ENCODE peak calls at places on chromosomes 13 and 19, in five cellular contexts. D, Y, L, G and C are unnamed samples.

GRCh38 chr13:86554066-86554465 is 754.8 kb upstream of the SLITRK6 start:
- DNase-seq in D (no peak), Y (no peak), L (no peak), G (no peak), C (no peak)

GRCh38 chr13:26946675-26947342 is 186.2 kb upstream of the GPR12 start:
- DNase-seq in D (no peak), Y (peak; percentile 48), L (peak; percentile 16), G (no peak), C (peak; percentile 66)

GRCh38 chr19:45404557-45405434 is at the start of gene PPP1R13L:
- DNase-seq in D (peak; percentile 44), Y (peak; percentile 92), L (peak; percentile 60), G (peak; percentile 84), C (peak; percentile 58)

GRCh38 chr13:18943273-18943672 is 238.4 kb downstream of the TUBA3C start:
- DNase-seq in D (no peak), Y (no peak), L (no peak), G (no peak), C (no peak)

GRCh38 chr19:31408460-31409124 is 59.4 kb upstream of the TSHZ3 start:
- DNase-seq in D (peak; percentile 75), Y (no peak), L (no peak), G (no peak), C (no peak)

GRCh38 chr13:59415498-59415897 is 748.2 kb downstream of the DIAPH3 start:
- DNase-seq in D (no peak), Y (no peak), L (no peak), G (no peak), C (no peak)

GRCh38 chr19:13099073-13099999 is 3.3 kb downstream of the LYL1 start:
- DNase-seq in D (no peak), Y (no peak), L (peak; percentile 73), G (peak; percentile 44), C (peak; percentile 88)

GRCh38 chr13:96052655-96053002 is 572 bp downstream of the UGGT2 start:
- DNase-seq in D (peak; percentile 13), Y (peak; percentile 61), L (peak; percentile 68), G (no peak), C (peak; percentile 60)

GRCh38 chr13:37403776-37404497 is 194.6 kb downstream of the POSTN start:
- DNase-seq in D (no peak), Y (no peak), L (no peak), G (no peak), C (no peak)

GRCh38 chr13:95813139-95813538 is 136.2 kb downstream of the DNAJC3 start:
- DNase-seq in D (no peak), Y (no peak), L (no peak), G (no peak), C (no peak)

GRCh38 chr19:5987077-5987818 is 9.3 kb upstream of the RANBP3 start:
- DNase-seq in D (peak; percentile 30), Y (peak; percentile 79), L (peak; percentile 84), G (peak; percentile 77), C (peak; percentile 80)

GRCh38 chr19:35869327-35870123 is 1.2 kb downstream of the APLP1 start:
- DNase-seq in D (peak; percentile 71), Y (peak; percentile 89), L (no peak), G (peak; percentile 53), C (peak; percentile 91)

DNA sequence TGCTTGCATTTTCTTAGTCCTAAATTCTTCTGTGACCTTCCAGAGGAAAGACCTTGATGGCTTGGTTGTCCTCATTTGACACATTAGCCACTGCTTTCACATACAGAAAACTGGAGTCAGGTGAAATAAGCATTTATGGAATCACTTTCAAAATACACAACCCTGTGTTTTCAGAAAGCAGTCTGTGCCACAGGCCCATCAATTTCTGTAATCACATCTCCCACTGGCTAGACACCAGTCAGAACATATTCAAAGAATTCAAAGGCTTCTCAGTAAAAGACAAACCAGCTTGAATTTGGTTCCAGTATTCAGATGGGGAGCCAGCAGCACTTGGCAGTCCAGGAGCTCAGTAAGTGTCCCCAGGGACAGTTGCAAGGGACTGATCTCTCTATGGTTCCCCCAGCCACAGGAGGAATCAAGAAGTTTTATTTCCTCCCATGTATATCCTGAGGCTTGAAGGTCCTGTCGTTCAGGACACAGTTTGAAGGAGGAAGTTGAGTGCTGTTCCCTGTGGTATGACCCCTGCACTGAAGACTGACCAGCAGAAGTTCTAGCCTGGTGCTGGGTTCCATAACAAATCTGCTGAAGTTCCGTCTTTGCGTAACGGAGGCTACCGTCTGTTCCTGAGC is 214.3 kb downstream of the FOXO1 start:
- DNase-seq in D (no peak), Y (no peak), L (no peak), G (no peak), C (peak; percentile 11)
- TF ChIP-seq CTCF in D (no peak), Y (no peak), L (no peak), G (no peak), C (no peak)

GRCh38 chr13:41426047-41426446 is 31.3 kb upstream of the RGCC start:
- DNase-seq in D (no peak), Y (no peak), L (no peak), G (no peak), C (no peak)

GRCh38 chr13:41428155-41428554 is 29.2 kb upstream of the RGCC start:
- DNase-seq in D (no peak), Y (peak; percentile 65), L (no peak), G (peak; percentile 15), C (no peak)

GRCh38 chr13:41427700-41428099 is 29.6 kb upstream of the RGCC start:
- DNase-seq in D (no peak), Y (peak; percentile 19), L (no peak), G (no peak), C (no peak)
- H3K4me3 ChIP-seq in D (no peak overlapping the region), Y (peak overlapping the region; percentile 48), L (no peak overlapping the region), G (no peak overlapping the region), C (no peak overlapping the region)

DNA sequence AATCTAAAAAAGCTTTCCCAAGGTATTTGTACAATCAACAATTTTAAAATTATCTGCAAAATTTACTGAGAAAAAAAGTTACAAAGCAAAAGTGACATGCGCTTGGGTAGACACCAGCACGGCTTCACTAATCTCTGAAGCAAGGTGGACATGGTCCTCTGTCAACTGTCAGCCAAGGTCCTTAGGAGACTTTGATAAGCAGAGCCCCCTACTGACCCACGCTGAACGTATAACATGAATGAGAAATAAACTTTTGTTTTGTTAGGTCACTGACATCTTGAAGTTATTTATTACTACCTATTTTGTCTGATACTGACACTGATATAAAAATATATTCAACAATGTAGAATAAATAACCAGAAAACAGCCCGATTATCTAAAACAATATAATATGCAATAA is 100.7 kb upstream of the OBI1 start:
- DNase-seq in D (no peak), Y (peak; percentile 8), L (no peak), G (no peak), C (peak; percentile 17)
- TF ChIP-seq CTCF in D (no peak), Y (no peak), L (no peak), G (no peak), C (no peak)

GRCh38 chr13:113493315-113493951 is 2.9 kb upstream of the DCUN1D2 start:
- DNase-seq in D (peak; percentile 85), Y (no peak), L (peak; percentile 21), G (no peak), C (peak; percentile 54)
- H3K4me3 ChIP-seq in D (no peak overlapping the region), Y (peak overlapping the region; percentile 16), L (peak overlapping the region; percentile 18), G (no peak overlapping the region), C (peak overlapping the region; percentile 32)